ENCODE peak calls at places on chromosome 5, in five cellular contexts. U is astrocyte of the spinal cord, C is GM12865, B is epithelial cell of esophagus, W is kidney. K is an unnamed sample.

GRCh38 chr5:116424258-116424615 is 150.4 kb downstream of the SEMA6A start:
- DNase-seq in U (no peak), C (no peak), B (peak), W (no peak), K (no peak)

GRCh38 chr5:73121109-73121443 is 701 bp downstream of the TMEM171 start:
- DNase-seq in U (no peak), C (no peak), B (peak), W (no peak), K (no peak)

GRCh38 chr5:6937675-6938074 is 224.4 kb downstream of the TENT4A start:
- DNase-seq in U (no peak), C (no peak), B (no peak), W (no peak), K (no peak)

GRCh38 chr5:157342822-157343402 is 77.0 kb downstream of the CYFIP2 start:
- DNase-seq in U (peak), C (peak), B (peak), W (no peak), K (no peak)

GRCh38 chr5:88370824-88371223 is 102.2 kb upstream of the TMEM161B start:
- DNase-seq in U (no peak), C (no peak), B (no peak), W (no peak), K (no peak)

GRCh38 chr5:154648706-154649105 is 106.5 kb upstream of the LARP1 start:
- DNase-seq in U (no peak), C (no peak), B (peak), W (peak), K (no peak)

GRCh38 chr5:58974083-58974482 is 391.2 kb downstream of the RAB3C start:
- DNase-seq in U (no peak), C (no peak), B (peak), W (no peak), K (no peak)

GRCh38 chr5:140551872-140552271 is 4.4 kb downstream of the EIF4EBP3 start:
- DNase-seq in U (no peak), C (no peak), B (no peak), W (no peak), K (no peak)

GRCh38 chr5:93831449-93831848 is 90.0 kb upstream of the POU5F2 start:
- DNase-seq in U (peak), C (no peak), B (peak), W (no peak), K (no peak)

GRCh38 chr5:54873696-54874095 is 111.7 kb downstream of the ESM1 start:
- DNase-seq in U (peak), C (no peak), B (no peak), W (no peak), K (no peak)

GRCh38 chr5:178149199-178149932 is 4.3 kb downstream of the NHP2 start:
- DNase-seq in U (no peak), C (no peak), B (no peak), W (no peak), K (no peak)

GRCh38 chr5:38551020-38552017 is 5.1 kb downstream of the LIFR start:
- DNase-seq in U (peak), C (no peak), B (peak), W (no peak), K (no peak)

GRCh38 chr5:66896207-66896606 is 300.0 kb downstream of the MAST4 start:
- DNase-seq in U (peak), C (no peak), B (peak), W (no peak), K (no peak)

GRCh38 chr5:154320690-154321089 is 125.1 kb upstream of the SAP30L start:
- DNase-seq in U (peak), C (no peak), B (no peak), W (no peak), K (no peak)

GRCh38 chr5:148937239-148937638 is 110.8 kb downstream of the ADRB2 start:
- DNase-seq in U (no peak), C (no peak), B (peak), W (no peak), K (no peak)

DNA sequence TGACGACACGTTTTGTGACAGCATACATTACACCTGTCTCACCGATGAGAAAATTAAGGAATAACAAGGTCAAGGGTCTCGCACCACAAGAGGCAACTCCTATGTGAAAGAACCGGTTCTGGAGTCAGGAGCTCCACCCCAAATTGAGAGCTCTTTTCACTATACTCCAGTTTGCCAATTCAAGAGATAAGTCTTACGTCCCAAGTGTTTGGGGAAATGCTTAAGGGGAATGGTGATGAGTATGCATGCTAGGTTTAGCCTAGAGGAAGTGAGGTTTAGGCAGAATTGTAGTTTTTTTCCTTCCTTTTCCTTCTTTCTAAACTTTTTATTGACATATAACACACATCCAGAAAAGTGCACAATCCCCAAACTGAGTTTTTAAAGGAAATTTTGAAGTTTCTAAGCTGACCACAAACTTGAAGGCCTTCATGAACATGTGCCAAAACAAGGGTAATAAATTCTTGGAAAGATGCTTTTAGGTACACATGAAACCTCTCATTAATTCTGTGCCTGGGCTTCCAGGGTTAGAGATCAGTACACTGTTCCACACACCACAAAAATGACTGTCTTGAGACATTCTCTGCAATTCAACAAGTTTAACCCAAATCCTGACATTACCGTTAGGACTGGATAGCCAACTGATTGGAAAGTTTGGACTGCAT is 127.6 kb upstream of the SLC1A3 start:
- DNase-seq in U (peak), C (no peak), B (no peak), W (no peak), K (no peak)
- TF ChIP-seq CTCF in U (no peak), C (no peak), B (no peak), W (no peak), K (no peak)

GRCh38 chr5:96729156-96729555 is 67.0 kb downstream of the CAST start:
- DNase-seq in U (no peak), C (no peak), B (no peak), W (no peak), K (no peak)
- TF ChIP-seq CTCF in U (peak), C (no peak), B (peak), W (peak), K (peak)

GRCh38 chr5:166961938-166962337 is 1329.5 kb upstream of the WWC1 start:
- DNase-seq in U (no peak), C (no peak), B (no peak), W (no peak), K (no peak)

GRCh38 chr5:166962470-166962869 is 1329.0 kb upstream of the WWC1 start:
- DNase-seq in U (no peak), C (no peak), B (no peak), W (no peak), K (no peak)

GRCh38 chr5:166957763-166958162 is 1333.7 kb upstream of the WWC1 start:
- DNase-seq in U (no peak), C (no peak), B (no peak), W (no peak), K (no peak)

GRCh38 chr5:166961028-166961427 is 1330.4 kb upstream of the WWC1 start:
- DNase-seq in U (no peak), C (no peak), B (no peak), W (no peak), K (no peak)
- TF ChIP-seq CTCF in U (peak), C (no peak), B (no peak), W (no peak), K (peak)

DNA sequence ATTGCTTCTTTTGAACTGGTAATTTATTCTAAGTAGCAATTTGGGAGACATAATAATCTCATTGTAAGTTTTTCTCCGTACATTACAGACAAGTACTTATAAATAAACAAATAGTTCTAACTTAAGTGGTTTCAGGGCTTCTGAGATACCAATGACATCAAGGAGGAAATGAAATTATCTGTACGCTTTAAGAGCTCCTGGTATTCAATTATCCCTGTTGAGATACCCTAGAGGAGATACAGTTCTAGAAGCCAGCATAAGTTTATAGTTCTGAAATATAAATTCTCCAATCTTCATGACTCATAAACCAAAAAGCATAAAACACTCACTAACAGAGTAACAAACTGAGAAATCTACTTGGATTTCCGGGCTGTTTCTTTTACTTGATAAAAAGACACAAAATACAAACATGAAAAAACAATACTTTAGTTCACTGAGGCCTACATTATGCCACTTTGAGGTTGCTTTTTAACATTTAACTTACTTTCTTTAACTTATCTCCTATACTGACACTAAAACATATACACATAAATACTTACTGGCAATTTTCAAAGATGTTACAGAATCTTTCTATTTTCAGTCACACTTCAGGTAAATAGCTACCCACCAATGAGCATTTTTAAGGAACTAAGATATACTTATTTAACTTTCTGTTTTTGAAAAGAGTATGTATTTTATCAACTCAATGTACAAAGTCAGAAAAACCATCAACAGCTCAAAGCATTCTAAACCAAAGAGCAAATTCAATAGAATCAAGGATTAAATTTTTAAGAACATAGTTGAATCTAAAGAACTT is 7.5 kb downstream of the DCTN4 start:
- DNase-seq in U (peak), C (no peak), B (no peak), W (no peak), K (no peak)
- TF ChIP-seq CTCF in U (no peak), C (no peak), B (no peak), W (no peak), K (no peak)

GRCh38 chr5:138035605-138036537 is 3.0 kb upstream of the FAM13B start:
- DNase-seq in U (peak), C (peak), B (peak), W (no peak), K (peak)

GRCh38 chr5:138038826-138039225 is 5.9 kb upstream of the FAM13B start:
- DNase-seq in U (no peak), C (no peak), B (no peak), W (no peak), K (no peak)

GRCh38 chr5:138037271-138037670 is 4.4 kb upstream of the FAM13B start:
- DNase-seq in U (no peak), C (peak), B (no peak), W (no peak), K (no peak)

GRCh38 chr5:138033916-138034315 is 1.0 kb upstream of the FAM13B start:
- DNase-seq in U (peak), C (no peak), B (peak), W (no peak), K (no peak)

DNA sequence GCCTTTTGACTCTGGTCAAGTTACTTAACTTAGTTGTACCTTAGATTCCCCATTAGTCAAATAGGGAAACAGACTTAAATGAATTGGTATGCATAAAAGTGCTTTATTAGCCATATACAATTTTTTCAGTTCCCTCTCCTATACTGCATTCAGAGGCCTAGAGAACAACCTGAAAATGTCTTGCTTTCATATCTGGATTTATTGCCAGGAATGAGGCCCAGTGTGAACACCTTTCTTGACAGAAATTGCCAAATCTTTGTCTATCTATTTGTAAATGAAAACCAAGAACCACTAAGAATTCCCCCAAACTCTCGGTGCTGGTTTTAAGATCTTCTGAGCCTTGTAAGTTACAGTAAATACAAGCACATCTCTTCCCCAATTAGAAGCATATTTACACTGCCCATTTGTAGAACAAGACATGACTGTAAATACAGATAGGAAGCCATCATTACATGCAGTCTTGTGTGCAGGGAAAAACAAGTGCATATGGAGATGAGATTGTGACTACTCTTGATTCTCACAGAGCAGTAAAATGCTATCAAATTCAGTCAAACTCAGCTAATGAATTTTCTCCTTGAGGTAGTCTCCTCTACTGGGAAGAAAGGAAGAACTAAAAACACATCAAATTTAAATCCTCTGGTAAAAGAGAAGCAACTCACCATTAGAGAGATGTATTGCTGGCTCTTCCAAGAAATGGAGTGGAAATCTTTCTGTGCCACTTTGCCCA is 5.2 kb upstream of the FAM13B start:
- DNase-seq in U (no peak), C (peak), B (no peak), W (no peak), K (no peak)
- TF ChIP-seq CTCF in U (no peak), C (no peak), B (no peak), W (no peak), K (no peak)

GRCh38 chr5:43313035-43313853 is at the start of gene HMGCS1:
- DNase-seq in U (peak), C (peak), B (peak), W (peak), K (peak)
- TF ChIP-seq CTCF in U (no peak), C (no peak), B (no peak), W (peak), K (no peak)

GRCh38 chr5:1666812-1667588 is 132.6 kb downstream of the MRPL36 start:
- DNase-seq in U (no peak), C (no peak), B (no peak), W (peak), K (peak)
- TF ChIP-seq CTCF in U (peak), C (peak), B (peak), W (peak), K (peak)

GRCh38 chr5:131514316-131515275 is 120.4 kb downstream of the RAPGEF6 start:
- DNase-seq in U (no peak), C (peak), B (peak), W (no peak), K (no peak)
- TF ChIP-seq CTCF in U (peak), C (no peak), B (no peak), W (no peak), K (no peak)

GRCh38 chr5:172052454-172053236 is 46.2 kb upstream of the FBXW11 start:
- DNase-seq in U (peak), C (no peak), B (peak), W (peak), K (no peak)
- TF ChIP-seq CTCF in U (peak), C (no peak), B (no peak), W (no peak), K (no peak)

K was measured in progenitor cell of endocrine pancreas.